ENCODE peak calls at places on chromosome 13, in ten cellular contexts. One of them, this sample, is unnamed.

GRCh38 chr13:30289533-30289932 is 17.8 kb downstream of the KATNAL1 start:
- DNase-seq in activated CD4-positive, alpha-beta T cell treated with anti-CD3 and anti-CD28 coated beads, Interleukin-2, amount 50 U/mL, for 24 hours: no peak
- DNase-seq in smooth muscle cell of the brain vasculature: no peak
- DNase-seq in stimulated activated CD4-positive, alpha-beta T cell treated with anti-CD3 and anti-CD28 coated beads, Interleukin-4, amount 100 ng/mL, for 1 hour: no peak
- DNase-seq in EL: no peak
- DNase-seq in amniotic stem cell: no peak
- DNase-seq in HFFc6: no peak
- DNase-seq in EH: no peak
- DNase-seq in AG04450: no peak
- DNase-seq in NCI-H1930: no peak
- DNase-seq in this sample: no peak

GRCh38 chr13:112703935-112704633 is 14.2 kb downstream of the ATP11A start:
- DNase-seq in activated CD4-positive, alpha-beta T cell treated with anti-CD3 and anti-CD28 coated beads, Interleukin-2, amount 50 U/mL, for 24 hours: no peak
- DNase-seq in smooth muscle cell of the brain vasculature: no peak
- DNase-seq in stimulated activated CD4-positive, alpha-beta T cell treated with anti-CD3 and anti-CD28 coated beads, Interleukin-4, amount 100 ng/mL, for 1 hour: no peak
- DNase-seq in EL: no peak
- DNase-seq in amniotic stem cell: no peak
- DNase-seq in HFFc6: no peak
- DNase-seq in EH: no peak
- DNase-seq in AG04450: no peak
- DNase-seq in NCI-H1930: no peak
- DNase-seq in this sample: no peak

GRCh38 chr13:79810671-79811070 is 329.7 kb downstream of the NDFIP2 start:
- DNase-seq in activated CD4-positive, alpha-beta T cell treated with anti-CD3 and anti-CD28 coated beads, Interleukin-2, amount 50 U/mL, for 24 hours: no peak
- DNase-seq in smooth muscle cell of the brain vasculature: no peak
- DNase-seq in stimulated activated CD4-positive, alpha-beta T cell treated with anti-CD3 and anti-CD28 coated beads, Interleukin-4, amount 100 ng/mL, for 1 hour: no peak
- DNase-seq in EL: peak
- DNase-seq in amniotic stem cell: no peak
- DNase-seq in HFFc6: peak
- DNase-seq in EH: peak
- DNase-seq in AG04450: peak
- DNase-seq in NCI-H1930: no peak
- DNase-seq in this sample: peak

GRCh38 chr13:110138700-110139036 is 168.3 kb downstream of the COL4A1 start:
- DNase-seq in activated CD4-positive, alpha-beta T cell treated with anti-CD3 and anti-CD28 coated beads, Interleukin-2, amount 50 U/mL, for 24 hours: no peak
- DNase-seq in smooth muscle cell of the brain vasculature: no peak
- DNase-seq in stimulated activated CD4-positive, alpha-beta T cell treated with anti-CD3 and anti-CD28 coated beads, Interleukin-4, amount 100 ng/mL, for 1 hour: no peak
- DNase-seq in EL: no peak
- DNase-seq in amniotic stem cell: no peak
- DNase-seq in HFFc6: no peak
- DNase-seq in EH: no peak
- DNase-seq in AG04450: no peak
- DNase-seq in NCI-H1930: no peak
- DNase-seq in this sample: no peak

GRCh38 chr13:33003458-33004019 is 12.7 kb upstream of the KL start:
- DNase-seq in activated CD4-positive, alpha-beta T cell treated with anti-CD3 and anti-CD28 coated beads, Interleukin-2, amount 50 U/mL, for 24 hours: no peak
- DNase-seq in smooth muscle cell of the brain vasculature: no peak
- DNase-seq in stimulated activated CD4-positive, alpha-beta T cell treated with anti-CD3 and anti-CD28 coated beads, Interleukin-4, amount 100 ng/mL, for 1 hour: no peak
- DNase-seq in EL: no peak
- DNase-seq in amniotic stem cell: no peak
- DNase-seq in HFFc6: no peak
- DNase-seq in EH: no peak
- DNase-seq in AG04450: no peak
- DNase-seq in NCI-H1930: peak
- DNase-seq in this sample: no peak

GRCh38 chr13:49791753-49792549 is 531 bp downstream of the KPNA3 start:
- DNase-seq in activated CD4-positive, alpha-beta T cell treated with anti-CD3 and anti-CD28 coated beads, Interleukin-2, amount 50 U/mL, for 24 hours: peak
- DNase-seq in smooth muscle cell of the brain vasculature: no peak
- DNase-seq in stimulated activated CD4-positive, alpha-beta T cell treated with anti-CD3 and anti-CD28 coated beads, Interleukin-4, amount 100 ng/mL, for 1 hour: peak
- DNase-seq in EL: peak
- DNase-seq in amniotic stem cell: peak
- DNase-seq in HFFc6: no peak
- DNase-seq in EH: peak
- DNase-seq in AG04450: no peak
- DNase-seq in NCI-H1930: no peak
- DNase-seq in this sample: no peak

GRCh38 chr13:45529758-45530157 is 65.0 kb downstream of the COG3 start:
- DNase-seq in activated CD4-positive, alpha-beta T cell treated with anti-CD3 and anti-CD28 coated beads, Interleukin-2, amount 50 U/mL, for 24 hours: no peak
- DNase-seq in smooth muscle cell of the brain vasculature: no peak
- DNase-seq in stimulated activated CD4-positive, alpha-beta T cell treated with anti-CD3 and anti-CD28 coated beads, Interleukin-4, amount 100 ng/mL, for 1 hour: no peak
- DNase-seq in EL: no peak
- DNase-seq in amniotic stem cell: no peak
- DNase-seq in HFFc6: no peak
- DNase-seq in EH: no peak
- DNase-seq in AG04450: no peak
- DNase-seq in NCI-H1930: no peak
- DNase-seq in this sample: no peak

GRCh38 chr13:32314271-32314967 is 744 bp downstream of the ZAR1L start:
- DNase-seq in activated CD4-positive, alpha-beta T cell treated with anti-CD3 and anti-CD28 coated beads, Interleukin-2, amount 50 U/mL, for 24 hours: no peak
- DNase-seq in smooth muscle cell of the brain vasculature: no peak
- DNase-seq in stimulated activated CD4-positive, alpha-beta T cell treated with anti-CD3 and anti-CD28 coated beads, Interleukin-4, amount 100 ng/mL, for 1 hour: no peak
- DNase-seq in EL: no peak
- DNase-seq in amniotic stem cell: no peak
- DNase-seq in HFFc6: no peak
- DNase-seq in EH: no peak
- DNase-seq in AG04450: no peak
- DNase-seq in NCI-H1930: no peak
- DNase-seq in this sample: no peak

GRCh38 chr13:26722321-26722720 is 38.3 kb downstream of the GPR12 start:
- DNase-seq in activated CD4-positive, alpha-beta T cell treated with anti-CD3 and anti-CD28 coated beads, Interleukin-2, amount 50 U/mL, for 24 hours: no peak
- DNase-seq in smooth muscle cell of the brain vasculature: no peak
- DNase-seq in stimulated activated CD4-positive, alpha-beta T cell treated with anti-CD3 and anti-CD28 coated beads, Interleukin-4, amount 100 ng/mL, for 1 hour: no peak
- DNase-seq in EL: no peak
- DNase-seq in amniotic stem cell: no peak
- DNase-seq in HFFc6: no peak
- DNase-seq in EH: no peak
- DNase-seq in AG04450: no peak
- DNase-seq in NCI-H1930: no peak
- DNase-seq in this sample: no peak

GRCh38 chr13:27367570-27367969 is 56.8 kb upstream of the GTF3A start:
- DNase-seq in activated CD4-positive, alpha-beta T cell treated with anti-CD3 and anti-CD28 coated beads, Interleukin-2, amount 50 U/mL, for 24 hours: no peak
- DNase-seq in smooth muscle cell of the brain vasculature: no peak
- DNase-seq in stimulated activated CD4-positive, alpha-beta T cell treated with anti-CD3 and anti-CD28 coated beads, Interleukin-4, amount 100 ng/mL, for 1 hour: no peak
- DNase-seq in EL: no peak
- DNase-seq in amniotic stem cell: no peak
- DNase-seq in HFFc6: no peak
- DNase-seq in EH: no peak
- DNase-seq in AG04450: no peak
- DNase-seq in NCI-H1930: no peak
- DNase-seq in this sample: no peak